ENCODE peak calls at places on chromosomes 4 and X, in seven cellular contexts. F is chondrocyte, X is activated B cell treated with CpG ODN at 0.5 μM for 24 hours, Z is B cell, B is mammary epithelial cell, K is endothelial cell of umbilical vein, J is left ventricle myocardium inferior. T is an unnamed sample.

GRCh38 chr4:78870056-78870455 is 69.2 kb downstream of the PAQR3 start:
- DNase-seq in F (no peak), J (no peak), X (no peak), B (peak), Z (no peak), K (no peak), T (no peak)

GRCh38 chrX:8867454-8867853 is 66.3 kb upstream of the FAM9A start:
- DNase-seq in Z (no peak), F (no peak), K (no peak), X (no peak), J (no peak), B (no peak), T (no peak)

GRCh38 chrX:118272237-118272636 is 73.7 kb upstream of the WDR44 start:
- DNase-seq in K (peak), J (no peak), B (peak), X (no peak), F (no peak), Z (no peak), T (no peak)

GRCh38 chr4:184263910-184264732 is 46.4 kb upstream of the ENPP6 start:
- DNase-seq in X (peak), Z (peak), F (no peak), K (peak), J (peak), B (peak), T (peak)

GRCh38 chrX:46574337-46574940 is 874 bp downstream of the CHST7 start:
- DNase-seq in J (no peak), Z (no peak), X (no peak), K (peak), F (peak), B (peak), T (peak)

GRCh38 chrX:30741545-30741944 is 88.3 kb downstream of the GK start:
- DNase-seq in K (no peak), Z (no peak), X (no peak), J (no peak), F (no peak), B (no peak), T (no peak)

GRCh38 chrX:17411189-17411588 is 36.2 kb downstream of the NHS start:
- DNase-seq in Z (no peak), F (no peak), X (no peak), B (no peak), K (no peak), J (no peak), T (no peak)

GRCh38 chrX:133594156-133594555 is 178.9 kb upstream of the GPC4 start:
- DNase-seq in K (no peak), B (peak), X (no peak), Z (no peak), F (no peak), J (no peak), T (no peak)

GRCh38 chrX:132033166-132033565 is 10.1 kb downstream of the STK26 start:
- DNase-seq in X (no peak), K (no peak), B (no peak), J (no peak), F (no peak), Z (no peak), T (no peak)

GRCh38 chr4:60461551-60461950 is 738.6 kb upstream of the ADGRL3 start:
- DNase-seq in Z (no peak), F (no peak), J (no peak), K (no peak), B (no peak), X (no peak), T (no peak)

GRCh38 chr4:164807611-164808010 is 53.7 kb downstream of the SMIM31 start:
- DNase-seq in J (no peak), Z (no peak), K (no peak), F (no peak), X (no peak), B (peak), T (no peak)

GRCh38 chr4:103918214-103918613 is 198.4 kb upstream of the TACR3 start:
- DNase-seq in F (no peak), Z (no peak), J (no peak), B (no peak), X (no peak), K (no peak), T (no peak)
- TF ChIP-seq CTCF in F (no peak), Z (no peak), J (no peak), B (no peak), X (no peak), K (no peak), T (no peak)

GRCh38 chrX:49153467-49153866 is 9.1 kb upstream of the MAGIX start:
- DNase-seq in J (no peak), B (no peak), F (no peak), Z (no peak), K (no peak), X (no peak), T (no peak)

GRCh38 chrX:49160908-49161307 is 1.6 kb upstream of the MAGIX start:
- DNase-seq in F (no peak), K (no peak), X (no peak), J (no peak), Z (no peak), B (no peak), T (no peak)

GRCh38 chrX:49157194-49157593 is 5.4 kb upstream of the MAGIX start:
- DNase-seq in J (no peak), X (no peak), B (no peak), Z (no peak), F (no peak), K (no peak), T (no peak)

GRCh38 chrX:49155243-49155899 is 7.2 kb upstream of the MAGIX start:
- DNase-seq in F (no peak), B (peak), X (no peak), K (peak), Z (no peak), J (no peak), T (peak)

GRCh38 chrX:49155900-49156837 is 6.4 kb upstream of the MAGIX start:
- DNase-seq in X (peak), J (peak), K (peak), F (no peak), B (peak), Z (peak), T (peak)
- TF ChIP-seq CTCF in X (no peak), J (peak), K (peak), F (peak), B (peak), Z (peak), T (peak)

GRCh38 chr4:32136081-32136787 is 1416.1 kb downstream of the PCDH7 start:
- DNase-seq in B (peak), K (no peak), J (no peak), X (no peak), Z (no peak), F (no peak), T (no peak)
- TF ChIP-seq CTCF in B (no peak), K (no peak), J (no peak), X (no peak), Z (no peak), F (no peak), T (no peak)

GRCh38 chr4:122224348-122224747 is 72.2 kb downstream of the BLTP1 start:
- DNase-seq in Z (no peak), K (peak), X (no peak), J (no peak), F (no peak), B (peak), T (peak)

GRCh38 chr4:122219356-122219755 is 67.2 kb downstream of the BLTP1 start:
- DNase-seq in J (no peak), X (no peak), K (no peak), Z (no peak), B (no peak), F (no peak), T (no peak)

GRCh38 chr4:122212880-122213279 is 60.7 kb downstream of the BLTP1 start:
- DNase-seq in F (no peak), K (no peak), B (no peak), Z (no peak), X (no peak), J (no peak), T (no peak)

GRCh38 chr4:122221322-122221721 is 69.2 kb downstream of the BLTP1 start:
- DNase-seq in B (no peak), J (no peak), K (no peak), Z (no peak), F (no peak), X (no peak), T (no peak)

GRCh38 chr4:122218762-122219161 is 66.6 kb downstream of the BLTP1 start:
- DNase-seq in X (no peak), B (no peak), F (no peak), J (no peak), K (no peak), Z (no peak), T (no peak)
- TF ChIP-seq CTCF in X (no peak), B (peak), F (peak), J (peak), K (no peak), Z (peak), T (peak)

GRCh38 chr4:83281326-83281725 is 3.3 kb downstream of the COQ2 start:
- DNase-seq in K (no peak), J (no peak), X (no peak), Z (no peak), F (no peak), B (no peak), T (no peak)
- TF ChIP-seq CTCF in K (no peak), J (no peak), X (no peak), Z (no peak), F (no peak), B (no peak), T (no peak)

GRCh38 chr4:7068279-7068842 is 497 bp upstream of the GRPEL1 start:
- DNase-seq in F (no peak), X (no peak), J (no peak), B (no peak), Z (no peak), K (no peak), T (no peak)
- TF ChIP-seq CTCF in F (peak), X (no peak), J (no peak), B (no peak), Z (no peak), K (no peak), T (no peak)

GRCh38 chr4:53507671-53508286 is 83.5 kb downstream of the LNX1 start:
- DNase-seq in Z (no peak), B (no peak), K (peak), X (no peak), J (peak), F (no peak), T (no peak)

GRCh38 chr4:53508446-53508845 is 82.8 kb downstream of the LNX1 start:
- DNase-seq in K (no peak), X (no peak), J (no peak), B (peak), F (no peak), Z (no peak), T (no peak)

GRCh38 chr4:53507058-53507457 is 84.2 kb downstream of the LNX1 start:
- DNase-seq in K (no peak), J (no peak), Z (no peak), B (no peak), X (no peak), F (no peak), T (no peak)

GRCh38 chr4:53510316-53510715 is 81.0 kb downstream of the LNX1 start:
- DNase-seq in X (no peak), F (no peak), K (no peak), B (no peak), J (no peak), Z (no peak), T (no peak)

DNA sequence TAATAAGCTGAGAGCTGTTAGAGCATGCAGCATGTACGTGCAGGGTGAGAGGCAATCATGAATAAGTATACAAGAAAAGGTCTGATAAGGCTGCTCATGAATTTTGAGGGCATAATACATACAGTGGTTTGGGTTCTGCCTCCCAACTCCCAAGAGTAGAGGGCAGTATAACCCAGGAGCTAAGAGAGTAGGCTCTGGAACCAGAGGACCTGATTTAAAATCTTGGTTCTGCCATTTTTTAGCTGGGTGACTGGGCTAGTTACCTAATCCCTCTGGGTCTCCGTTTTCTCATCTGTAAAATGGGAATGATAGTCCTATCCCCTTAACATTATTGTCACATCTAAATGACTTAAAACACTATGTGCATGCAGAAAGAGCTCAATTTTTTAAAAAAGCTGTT is 85.3 kb downstream of the LNX1 start:
- DNase-seq in F (no peak), J (no peak), K (peak), B (no peak), X (no peak), Z (no peak), T (no peak)
- TF ChIP-seq CTCF in F (peak), J (peak), K (no peak), B (peak), X (no peak), Z (no peak), T (no peak)

GRCh38 chr4:3870567-3870962 is 104.4 kb downstream of the ADRA2C start:
- DNase-seq in Z (no peak), B (no peak), K (no peak), J (peak), X (no peak), F (no peak), T (no peak)

GRCh38 chr4:3869661-3870566 is 103.7 kb downstream of the ADRA2C start:
- DNase-seq in J (peak), X (no peak), B (no peak), K (no peak), F (no peak), Z (no peak), T (no peak)

GRCh38 chr4:3868146-3868840 is 102.1 kb downstream of the ADRA2C start:
- DNase-seq in K (no peak), F (no peak), X (no peak), J (peak), Z (no peak), B (no peak), T (peak)

GRCh38 chr4:3867403-3868100 is 101.4 kb downstream of the ADRA2C start:
- DNase-seq in K (no peak), Z (no peak), J (no peak), B (no peak), X (no peak), F (peak), T (no peak)

GRCh38 chr4:3868841-3869572 is 102.8 kb downstream of the ADRA2C start:
- DNase-seq in F (peak), K (no peak), X (no peak), J (no peak), Z (no peak), B (no peak), T (no peak)
- TF ChIP-seq CTCF in F (no peak), K (no peak), X (no peak), J (no peak), Z (no peak), B (no peak), T (no peak)

T was measured in activated CD8-positive, alpha-beta T cell treated with anti-CD3 and anti-CD28 coated beads for 36 hours.